ENCODE peak calls at places on chromosomes 7 and 10, in nine cellular contexts. C is activated effector memory CD4-positive, alpha-beta T cell treated with anti-CD3 and anti-CD28 coated beads, Interleukin-2, amount 50 U/mL, for 16 hours; B is HT-29; O is bronchial epithelial cell; M is ELF-1; G is activated CD4-positive, CD25-positive, alpha-beta regulatory T cell; S is epithelial cell of esophagus; D is left cardiac atrium; Z is activated CD8-positive, alpha-beta memory T cell treated with anti-CD3 and anti-CD28 coated beads for 48 hours. L is an unnamed sample.

GRCh38 chr10:15313034-15313433 is 58.1 kb downstream of the FAM171A1 start:
- DNase-seq in C (no peak), B (no peak), O (no peak), M (no peak), G (no peak), S (no peak), D (no peak), Z (no peak), L (no peak)

GRCh38 chr10:71635251-71635866 is 84.2 kb downstream of the C10orf105 start:
- DNase-seq in C (no peak), B (no peak), O (no peak), M (peak), G (no peak), S (no peak), D (no peak), Z (no peak), L (no peak)

GRCh38 chr10:9501944-9502343 is 1447.5 kb downstream of the GATA3 start:
- DNase-seq in C (no peak), B (no peak), O (peak), M (no peak), G (no peak), S (no peak), D (no peak), Z (no peak), L (no peak)

GRCh38 chr10:132417957-132418441 is 21.0 kb downstream of the PWWP2B start:
- DNase-seq in C (no peak), B (peak), O (peak), M (no peak), G (no peak), S (peak), D (no peak), Z (no peak), L (no peak)

GRCh38 chr10:3813986-3814831 is 29.2 kb upstream of the KLF6 start:
- DNase-seq in C (no peak), B (no peak), O (peak), M (no peak), G (no peak), S (peak), D (no peak), Z (no peak), L (no peak)

GRCh38 chr10:90458054-90458453 is 399.8 kb downstream of the HTR7 start:
- DNase-seq in C (no peak), B (no peak), O (peak), M (no peak), G (no peak), S (peak), D (no peak), Z (no peak), L (no peak)

GRCh38 chr10:28678687-28679457 is 1.6 kb downstream of the BAMBI start:
- DNase-seq in C (no peak), B (no peak), O (no peak), M (no peak), G (no peak), S (no peak), D (no peak), Z (no peak), L (no peak)

GRCh38 chr10:78761241-78761825 is 307.4 kb upstream of the ZMIZ1 start:
- DNase-seq in C (no peak), B (no peak), O (no peak), M (no peak), G (no peak), S (no peak), D (no peak), Z (no peak), L (no peak)

GRCh38 chr7:127819975-127820778 is 168.2 kb downstream of the SND1 start:
- DNase-seq in C (no peak), B (peak), O (peak), M (peak), G (no peak), S (peak), D (no peak), Z (no peak), L (no peak)

GRCh38 chr10:13072339-13072738 is 27.6 kb upstream of the OPTN start:
- DNase-seq in C (no peak), B (no peak), O (no peak), M (no peak), G (no peak), S (no peak), D (no peak), Z (no peak), L (no peak)

GRCh38 chr10:51585742-51586141 is 113.7 kb downstream of the CSTF2T start:
- DNase-seq in C (no peak), B (no peak), O (no peak), M (no peak), G (no peak), S (no peak), D (no peak), Z (no peak), L (no peak)

GRCh38 chr10:91034494-91035157 is 113.7 kb upstream of the ANKRD1 start:
- DNase-seq in C (no peak), B (no peak), O (no peak), M (peak), G (no peak), S (no peak), D (peak), Z (no peak), L (no peak)

GRCh38 chr10:77501846-77502251 is 135.8 kb downstream of the KCNMA1 start:
- DNase-seq in C (no peak), B (no peak), O (peak), M (no peak), G (no peak), S (peak), D (no peak), Z (no peak), L (no peak)

GRCh38 chr10:97335995-97336394 is 1.5 kb upstream of the FRAT2 start:
- DNase-seq in C (no peak), B (no peak), O (no peak), M (no peak), G (no peak), S (no peak), D (no peak), Z (no peak), L (no peak)

GRCh38 chr10:62610649-62611229 is 193.8 kb upstream of the ADO start:
- DNase-seq in C (peak), B (peak), O (peak), M (peak), G (peak), S (peak), D (peak), Z (peak), L (peak)

GRCh38 chr10:78082636-78083035 is 49.0 kb downstream of the RPS24 start:
- DNase-seq in C (no peak), B (no peak), O (no peak), M (peak), G (no peak), S (no peak), D (no peak), Z (no peak), L (no peak)

GRCh38 chr7:112495820-112496462 is 15.2 kb downstream of the LSMEM1 start:
- DNase-seq in C (peak), B (peak), O (peak), M (peak), G (no peak), S (peak), D (peak), Z (no peak), L (no peak)

GRCh38 chr7:127396184-127396583 is 3.7 kb upstream of the ZNF800 start:
- DNase-seq in C (no peak), B (no peak), O (no peak), M (no peak), G (no peak), S (peak), D (peak), Z (no peak), L (no peak)

GRCh38 chr7:151102991-151103390 is 16.7 kb downstream of the AGAP3 start:
- DNase-seq in C (no peak), B (no peak), O (no peak), M (no peak), G (no peak), S (no peak), D (no peak), Z (no peak), L (no peak)

GRCh38 chr7:36487756-36488336 is 98.2 kb downstream of the ANLN start:
- DNase-seq in C (no peak), B (peak), O (peak), M (no peak), G (no peak), S (peak), D (no peak), Z (no peak), L (peak)

GRCh38 chr10:118409295-118409694 is 67.2 kb upstream of the FAM204A start:
- DNase-seq in C (no peak), B (no peak), O (peak), M (no peak), G (no peak), S (peak), D (no peak), Z (no peak), L (no peak)

GRCh38 chr10:7107287-7107686 is 303.5 kb downstream of the SFMBT2 start:
- DNase-seq in C (no peak), B (no peak), O (peak), M (no peak), G (no peak), S (peak), D (no peak), Z (no peak), L (no peak)

GRCh38 chr10:80571352-80571751 is 33.6 kb downstream of the SH2D4B start:
- DNase-seq in C (no peak), B (no peak), O (no peak), M (no peak), G (no peak), S (no peak), D (no peak), Z (no peak), L (no peak)

GRCh38 chr7:48992816-48993215 is 68.5 kb downstream of the CDC14C start:
- DNase-seq in C (no peak), B (no peak), O (no peak), M (no peak), G (no peak), S (no peak), D (no peak), Z (no peak), L (no peak)